ENCODE peak calls at places on chromosome 22, in nine cellular contexts. E, S, V, R, K, T, C, M and O are unnamed samples.

GRCh38 chr22:43391306-43391705 is 20.5 kb upstream of the MPPED1 start:
- DNase-seq in S (no peak), C (no peak), V (peak), K (no peak), R (no peak), M (no peak), T (no peak), E (no peak), O (no peak)

GRCh38 chr22:46737105-46737975 is 712 bp downstream of the CERK start:
- DNase-seq in S (peak), V (peak), T (peak), K (no peak), R (peak), M (peak), C (peak), E (peak), O (peak)

GRCh38 chr22:44026066-44026629 is 2.0 kb downstream of the PARVB start:
- DNase-seq in R (no peak), M (no peak), S (peak), C (no peak), K (no peak), E (no peak), T (no peak), V (no peak), O (peak)

GRCh38 chr22:46280999-46281623 is 13.3 kb downstream of the TTC38 start:
- DNase-seq in S (no peak), T (peak), C (no peak), K (no peak), M (no peak), R (no peak), V (no peak), E (no peak), O (peak)

GRCh38 chr22:36237462-36238347 is 1.6 kb downstream of the APOL2 start:
- DNase-seq in C (no peak), K (no peak), R (no peak), M (no peak), S (no peak), V (no peak), T (no peak), E (no peak), O (peak)

GRCh38 chr22:46547883-46548244 is 10.4 kb upstream of the CELSR1 start:
- DNase-seq in V (no peak), M (no peak), T (peak), R (peak), C (peak), E (peak), S (no peak), K (no peak), O (no peak)

GRCh38 chr22:46866591-46866990 is 104.1 kb downstream of the TBC1D22A start:
- DNase-seq in K (peak), V (no peak), R (peak), E (no peak), T (no peak), C (no peak), S (no peak), M (no peak), O (no peak)

GRCh38 chr22:35587447-35587870 is 29.7 kb downstream of the MB start:
- DNase-seq in S (no peak), T (no peak), E (peak), V (peak), R (no peak), M (no peak), C (peak), K (no peak), O (no peak)

GRCh38 chr22:27088026-27088425 is 430.6 kb downstream of the MIAT start:
- DNase-seq in E (no peak), C (no peak), M (no peak), V (no peak), S (no peak), T (no peak), R (peak), K (peak), O (no peak)

GRCh38 chr22:37545703-37546435 is 14.4 kb upstream of the CDC42EP1 start:
- DNase-seq in C (peak), R (peak), E (peak), M (peak), K (peak), T (no peak), V (peak), S (no peak), O (no peak)

GRCh38 chr22:44797181-44797720 is 44.9 kb downstream of the ARHGAP8 start:
- DNase-seq in M (no peak), S (no peak), R (no peak), V (no peak), K (no peak), E (no peak), C (no peak), T (no peak), O (no peak)

GRCh38 chr22:41285441-41285819 is 557 bp downstream of the RANGAP1 start:
- DNase-seq in T (peak), M (peak), K (peak), V (peak), S (peak), R (peak), C (peak), E (peak), O (peak)

GRCh38 chr22:20940904-20941385 is 23.7 kb downstream of the CRKL start:
- DNase-seq in C (no peak), V (peak), K (no peak), M (no peak), R (no peak), S (no peak), E (no peak), T (peak), O (no peak)

GRCh38 chr22:46065733-46066454 is 84.4 kb upstream of the PPARA start:
- DNase-seq in T (no peak), C (no peak), R (peak), K (no peak), E (no peak), M (no peak), V (no peak), S (no peak), O (no peak)

GRCh38 chr22:49015993-49016908 is 811.4 kb downstream of the BRD1 start:
- DNase-seq in K (no peak), T (no peak), E (no peak), C (no peak), S (no peak), V (no peak), R (no peak), M (no peak), O (no peak)

GRCh38 chr22:37260939-37261338 is 16.9 kb upstream of the RAC2 start:
- DNase-seq in C (peak), V (peak), R (peak), T (peak), S (no peak), E (no peak), K (no peak), M (peak), O (peak)

GRCh38 chr22:29040385-29041275 is 21.0 kb downstream of the C22orf31 start:
- DNase-seq in M (peak), S (no peak), E (no peak), C (peak), T (peak), K (peak), R (peak), V (no peak), O (peak)

GRCh38 chr22:30000566-30000965 is 79.7 kb upstream of the HORMAD2 start:
- DNase-seq in S (no peak), T (no peak), E (no peak), V (no peak), R (peak), M (no peak), K (no peak), C (no peak), O (no peak)

GRCh38 chr22:47206185-47206584 is 443.7 kb downstream of the TBC1D22A start:
- DNase-seq in M (no peak), C (no peak), V (no peak), T (no peak), S (no peak), R (no peak), E (no peak), K (no peak), O (no peak)

GRCh38 chr22:33124471-33124870 is 66.3 kb upstream of the SYN3 start:
- DNase-seq in E (no peak), V (no peak), T (no peak), C (no peak), M (no peak), K (no peak), S (no peak), R (no peak), O (no peak)

GRCh38 chr22:37633082-37633692 is 6.3 kb upstream of the SH3BP1 start:
- DNase-seq in V (no peak), M (no peak), E (no peak), R (no peak), S (peak), T (peak), C (no peak), K (no peak), O (peak)

GRCh38 chr22:24434472-24435322 is 7.3 kb downstream of the ADORA2A start:
- DNase-seq in R (peak), C (no peak), S (peak), M (no peak), E (no peak), K (no peak), V (peak), T (peak), O (peak)

GRCh38 chr22:29121124-29121523 is 48.3 kb downstream of the KREMEN1 start:
- DNase-seq in S (no peak), C (no peak), V (no peak), R (no peak), M (no peak), T (no peak), E (no peak), K (no peak), O (no peak)

GRCh38 chr22:44884968-44885805 is 124.6 kb downstream of the PHF21B start:
- DNase-seq in M (no peak), T (no peak), V (peak), C (peak), K (no peak), R (no peak), S (no peak), E (no peak), O (no peak)

GRCh38 chr22:43127166-43127908 is 15.9 kb downstream of the MCAT start:
- DNase-seq in E (no peak), V (no peak), R (no peak), M (no peak), S (no peak), K (no peak), C (peak), T (no peak), O (no peak)

GRCh38 chr22:16917144-16918003 is 90.6 kb downstream of the GAB4 start:
- DNase-seq in C (peak), T (peak), R (no peak), K (no peak), V (peak), E (peak), S (peak), M (peak), O (peak)

GRCh38 chr22:19808873-19809478 is 45.7 kb downstream of the GNB1L start:
- DNase-seq in R (no peak), M (no peak), T (no peak), C (no peak), V (peak), E (no peak), K (no peak), S (no peak), O (no peak)

GRCh38 chr22:35134637-35135036 is 68.7 kb downstream of the ISX start:
- DNase-seq in K (no peak), V (no peak), S (no peak), C (no peak), T (no peak), R (no peak), E (no peak), M (no peak), O (no peak)

GRCh38 chr22:42317691-42318547 is 47.5 kb upstream of the TCF20 start:
- DNase-seq in R (no peak), K (no peak), S (no peak), T (no peak), C (no peak), M (no peak), V (no peak), E (no peak), O (no peak)

GRCh38 chr22:38347944-38348750 is 30.9 kb upstream of the CSNK1E start:
- DNase-seq in T (no peak), R (no peak), K (no peak), E (no peak), C (no peak), M (no peak), V (peak), S (no peak), O (peak)

GRCh38 chr22:45237065-45237990 is 3.4 kb downstream of the KIAA0930 start:
- DNase-seq in V (no peak), T (no peak), M (no peak), K (no peak), E (no peak), R (no peak), C (no peak), S (no peak), O (no peak)

GRCh38 chr22:33090836-33091235 is 32.7 kb upstream of the SYN3 start:
- DNase-seq in R (no peak), C (no peak), M (no peak), S (no peak), K (no peak), T (no peak), V (no peak), E (no peak), O (no peak)

GRCh38 chr22:42174062-42174461 is 43.5 kb upstream of the CYP2D6 start:
- DNase-seq in M (no peak), S (no peak), R (peak), E (no peak), C (no peak), K (peak), V (no peak), T (peak), O (no peak)

GRCh38 chr22:25759825-25760231 is 17.8 kb downstream of the MYO18B start:
- DNase-seq in K (peak), T (peak), E (no peak), C (peak), V (no peak), R (peak), M (no peak), S (no peak), O (no peak)

GRCh38 chr22:37218771-37219411 is 6.6 kb upstream of the SSTR3 start:
- DNase-seq in E (no peak), S (peak), M (no peak), R (no peak), C (no peak), K (no peak), V (no peak), T (no peak), O (peak)

GRCh38 chr22:24201681-24202590 is 20.6 kb downstream of the SUSD2 start:
- DNase-seq in M (no peak), S (no peak), R (peak), K (no peak), V (no peak), T (no peak), E (no peak), C (peak), O (no peak)

GRCh38 chr22:37634505-37635002 is 4.9 kb upstream of the SH3BP1 start:
- DNase-seq in R (no peak), K (no peak), M (no peak), C (no peak), V (no peak), S (peak), E (no peak), T (no peak), O (peak)

GRCh38 chr22:27723708-27724107 is 77.8 kb downstream of the MN1 start:
- DNase-seq in E (no peak), M (no peak), T (no peak), S (no peak), C (no peak), R (no peak), V (no peak), K (no peak), O (no peak)

DNA sequence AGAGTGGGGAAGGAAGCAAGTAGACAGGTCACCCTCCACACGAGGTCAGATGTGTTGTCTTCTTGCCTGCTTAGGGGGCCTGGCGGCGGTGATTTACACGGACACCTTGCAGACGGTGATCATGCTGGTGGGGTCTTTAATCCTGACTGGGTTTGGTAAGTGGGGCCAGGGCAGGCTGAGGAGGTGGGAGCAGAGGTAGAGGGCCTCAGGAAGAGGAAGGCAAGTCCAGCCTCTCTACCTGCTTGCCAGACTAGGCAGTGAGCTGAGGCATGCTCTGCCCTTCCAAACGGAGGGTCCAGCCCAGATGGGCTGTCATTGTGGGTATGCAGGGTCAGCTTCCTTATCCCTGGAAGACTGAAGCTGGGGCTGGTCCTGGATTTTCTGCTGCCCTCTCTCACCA is 39.9 kb downstream of the SLC5A1 start:
- DNase-seq in M (no peak), E (no peak), T (no peak), S (no peak), R (no peak), K (no peak), C (no peak), V (no peak), O (no peak)
- TF ChIP-seq CTCF in M (no peak), E (no peak), T (no peak), S (no peak), R (no peak), K (no peak), C (no peak), V (no peak), O (no peak)

GRCh38 chr22:31840581-31840980 is 86.8 kb downstream of the DEPDC5 start:
- DNase-seq in K (no peak), T (no peak), C (no peak), S (no peak), R (no peak), E (no peak), V (no peak), M (no peak), O (no peak)

GRCh38 chr22:31846161-31847115 is 92.6 kb downstream of the DEPDC5 start:
- DNase-seq in M (no peak), C (peak), S (peak), R (peak), E (no peak), V (no peak), T (peak), K (no peak), O (peak)

GRCh38 chr22:31844941-31845340 is 91.1 kb downstream of the DEPDC5 start:
- DNase-seq in V (no peak), S (peak), E (no peak), R (no peak), C (no peak), T (no peak), M (no peak), K (no peak), O (no peak)

GRCh38 chr22:31841029-31841827 is 87.4 kb downstream of the DEPDC5 start:
- DNase-seq in E (no peak), K (no peak), M (no peak), V (no peak), C (no peak), S (no peak), T (no peak), R (no peak), O (peak)

DNA sequence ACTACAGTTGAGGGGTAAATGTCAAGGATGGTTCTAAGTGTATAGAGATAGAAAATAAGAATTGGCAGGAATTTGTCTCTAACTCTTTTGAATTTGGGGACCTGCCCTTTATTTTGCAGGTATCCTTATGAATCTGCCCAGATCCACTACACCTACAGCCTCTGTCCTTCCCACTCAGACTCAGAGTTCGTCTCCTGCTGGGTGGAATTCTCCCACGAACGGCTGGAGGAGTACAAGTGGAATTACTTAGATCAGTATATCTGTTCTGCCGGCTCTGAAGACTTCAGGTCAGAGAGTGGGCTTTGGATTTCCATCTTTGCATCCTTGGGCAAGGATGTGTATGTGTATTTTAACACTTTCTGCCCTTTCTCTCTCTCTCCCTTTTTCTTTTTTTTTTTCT is 89.7 kb downstream of the DEPDC5 start:
- DNase-seq in V (no peak), R (no peak), S (no peak), M (no peak), C (no peak), T (no peak), K (no peak), E (no peak), O (no peak)
- TF ChIP-seq CTCF in V (no peak), R (no peak), S (no peak), M (no peak), C (no peak), T (no peak), K (no peak), E (no peak), O (no peak)

DNA sequence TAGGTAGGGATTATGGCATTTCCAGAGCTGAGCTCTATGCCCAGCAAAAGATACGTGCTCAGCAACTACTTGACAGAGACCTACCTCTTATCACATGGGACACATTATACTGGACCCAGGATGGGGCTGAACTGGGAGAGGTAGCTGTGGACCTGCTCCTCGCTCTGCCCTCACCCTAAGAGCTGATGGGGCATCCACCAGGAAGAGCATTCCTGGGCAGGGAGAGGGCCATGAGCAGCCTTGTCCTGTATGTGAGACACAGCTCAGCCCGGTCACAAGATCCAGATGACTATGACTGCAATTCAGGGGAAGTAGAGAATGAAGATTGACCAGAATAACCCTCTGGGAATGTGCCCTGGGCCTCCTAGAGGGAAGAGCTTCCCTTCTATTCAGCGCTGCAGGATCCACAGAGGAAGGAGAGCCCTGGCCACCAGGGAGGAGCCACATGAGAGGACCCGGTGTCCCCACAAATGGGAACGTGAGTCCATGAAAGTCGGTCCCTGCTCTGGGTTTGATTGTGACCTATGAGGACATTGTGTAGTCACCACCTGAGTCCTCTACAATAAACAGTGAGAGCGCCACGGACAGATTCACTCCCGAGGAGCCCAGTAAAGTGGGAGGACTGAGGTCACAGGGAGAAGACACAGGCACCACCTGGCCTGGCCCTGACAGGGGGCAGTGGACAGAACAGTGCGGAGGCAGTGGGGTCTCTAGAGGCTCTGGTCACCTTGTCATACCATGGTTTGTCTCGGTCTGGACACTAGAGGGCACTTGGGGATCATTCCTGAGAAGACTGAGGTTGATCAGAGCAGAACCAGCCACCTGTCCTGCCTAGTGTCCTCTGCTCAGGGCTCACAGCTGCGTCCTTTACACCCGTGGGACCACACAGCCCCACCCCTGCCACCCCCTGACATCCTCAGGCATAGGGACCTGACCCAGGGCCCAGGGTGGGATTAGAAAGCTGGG is 99.5 kb downstream of the ZNF280B start:
- DNase-seq in R (no peak), E (no peak), S (peak), V (no peak), C (peak), M (no peak), T (peak), K (no peak), O (peak)
- TF ChIP-seq CTCF in R (no peak), E (no peak), S (peak), V (peak), C (no peak), M (peak), T (peak), K (peak), O (peak)

DNA sequence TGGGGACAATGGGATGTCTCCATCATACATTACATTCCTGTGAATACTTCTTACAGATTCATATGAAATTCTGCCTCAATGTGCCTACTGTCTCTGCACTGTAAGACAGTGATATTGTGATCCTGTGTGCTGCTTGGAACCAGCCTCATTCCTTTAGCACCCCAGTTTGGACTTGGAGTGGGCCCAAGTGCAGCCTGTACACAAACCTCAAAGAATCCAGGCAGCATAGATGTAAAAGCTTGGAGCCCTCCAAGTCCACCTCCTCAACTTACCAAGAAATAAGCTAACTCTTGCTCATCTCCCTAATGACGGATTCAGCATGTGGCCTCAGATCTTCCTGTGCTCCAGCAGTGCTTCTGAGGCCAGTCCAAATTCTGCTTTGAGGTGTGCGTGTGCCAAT is 24.4 kb downstream of the GRAP2 start:
- DNase-seq in V (no peak), T (no peak), R (no peak), M (no peak), K (no peak), E (no peak), S (no peak), C (no peak), O (no peak)
- TF ChIP-seq CTCF in V (no peak), T (no peak), R (no peak), M (no peak), K (no peak), E (no peak), S (no peak), C (no peak), O (no peak)

GRCh38 chr22:17949926-17950473 is 74.4 kb downstream of the MICAL3 start:
- DNase-seq in S (no peak), T (no peak), M (no peak), K (no peak), E (no peak), V (no peak), R (no peak), C (no peak), O (no peak)
- TF ChIP-seq CTCF in S (no peak), T (no peak), M (no peak), K (no peak), E (no peak), V (no peak), R (no peak), C (no peak), O (no peak)